ENCODE peak calls at places on chromosomes 13 and 19, in nine cellular contexts. D is BJ; A is thoracic aorta; X is right lobe of liver; F is CD8-positive, alpha-beta T cell; U is AG09309; J is tibial nerve; E is sigmoid colon; Q is body of pancreas. T is an unnamed sample.
A peak's percentile ranks its signal among the peaks of the same experiment; 100 is the strongest.

GRCh38 chr19:31316201-31316951 is 32.9 kb downstream of the TSHZ3 start:
- DNase-seq in D (no peak), A (no peak), X (no peak), F (no peak), U (peak; percentile 53), J (peak; percentile 49), E (peak; percentile 77), Q (no peak), T (no peak)

GRCh38 chr19:32945260-32945659 is 26.5 kb downstream of the CEP89 start:
- DNase-seq in D (no peak), A (no peak), X (no peak), F (no peak), U (no peak), J (no peak), E (no peak), Q (no peak), T (no peak)

GRCh38 chr13:67285611-67286010 is 55.5 kb upstream of the PCDH9 start:
- DNase-seq in D (no peak), A (no peak), X (no peak), F (no peak), U (no peak), J (no peak), E (no peak), Q (no peak), T (no peak)

GRCh38 chr13:91228083-91228482 is 119.4 kb upstream of the MIR17HG start:
- DNase-seq in D (no peak), A (no peak), X (no peak), F (no peak), U (no peak), J (no peak), E (no peak), Q (no peak), T (no peak)

GRCh38 chr19:46659151-46660007 is 1.6 kb downstream of the DACT3 start:
- DNase-seq in D (no peak), A (no peak), X (no peak), F (no peak), U (no peak), J (peak; percentile 33), E (peak; percentile 85), Q (no peak), T (no peak)

GRCh38 chr13:100987993-100988392 is 313.4 kb upstream of the TMTC4 start:
- DNase-seq in D (no peak), A (no peak), X (no peak), F (no peak), U (no peak), J (no peak), E (no peak), Q (no peak), T (no peak)

GRCh38 chr19:39199025-39199424 is 2.3 kb downstream of the NCCRP1 start:
- DNase-seq in D (peak; percentile 3), A (no peak), X (no peak), F (no peak), U (no peak), J (no peak), E (peak; percentile 67), Q (peak; percentile 91), T (peak; percentile 42)

GRCh38 chr13:20566917-20567755 is at the start of gene IFT88:
- DNase-seq in D (peak; percentile 50), A (peak; percentile 62), X (peak; percentile 94), F (peak; percentile 79), U (peak; percentile 46), J (peak; percentile 78), E (peak; percentile 92), Q (peak; percentile 87), T (no peak)

GRCh38 chr19:35311901-35312665 is 16.9 kb upstream of the CD22 start:
- DNase-seq in D (no peak), A (no peak), X (no peak), F (no peak), U (no peak), J (no peak), E (no peak), Q (no peak), T (no peak)

GRCh38 chr19:4055209-4055552 is 11.5 kb downstream of the ZBTB7A start:
- DNase-seq in D (no peak), A (no peak), X (no peak), F (no peak), U (no peak), J (no peak), E (no peak), Q (no peak), T (no peak)

GRCh38 chr13:86020350-86021002 is 221.3 kb upstream of the SLITRK6 start:
- DNase-seq in D (no peak), A (no peak), X (no peak), F (no peak), U (no peak), J (no peak), E (no peak), Q (no peak), T (peak; percentile 87)

DNA sequence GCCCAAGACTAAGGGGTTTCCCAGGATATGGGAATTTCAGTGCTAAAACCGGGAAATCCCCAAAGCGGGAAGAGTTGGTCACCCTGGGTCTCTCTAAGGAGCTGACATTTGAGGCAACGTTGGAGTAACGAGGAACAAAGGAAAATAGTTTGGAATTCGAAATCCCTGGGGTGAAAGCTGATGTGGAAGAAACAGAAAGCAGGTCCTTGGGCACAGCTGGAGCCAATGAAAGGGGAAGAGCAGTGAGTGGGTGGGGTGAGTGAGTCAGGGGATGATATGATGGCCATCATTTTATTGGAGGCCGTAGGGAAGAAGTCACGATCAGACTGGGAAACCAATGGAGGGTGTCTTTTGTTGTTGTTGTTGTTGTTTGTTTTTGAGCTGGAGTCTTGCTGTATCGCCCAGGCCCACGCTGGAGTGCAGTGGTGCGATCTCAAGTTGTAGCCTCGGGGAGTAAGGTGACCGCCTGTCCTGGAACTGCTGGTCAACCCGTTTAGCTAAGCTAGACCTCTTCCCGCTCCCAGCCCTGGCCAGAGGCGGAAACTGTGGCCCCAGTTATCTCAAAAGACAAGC is 3.4 kb upstream of the RFX2 start:
- DNase-seq in D (no peak), A (no peak), X (no peak), F (no peak), U (no peak), J (no peak), E (no peak), Q (no peak), T (no peak)
- H3K4me3 ChIP-seq in D (no peak overlapping the region), A (no peak overlapping the region), X (no peak overlapping the region), F (no peak overlapping the region), U (peak overlapping the region; percentile 22), J (no peak overlapping the region), E (no peak overlapping the region), Q (no peak overlapping the region), T (no peak overlapping the region)

GRCh38 chr19:45584332-45585157 is at the start of gene OPA3:
- DNase-seq in D (peak; percentile 99), A (peak; percentile 99), X (peak; percentile 100), F (peak; percentile 99), U (peak; percentile 99), J (peak; percentile 99), E (peak; percentile 100), Q (peak; percentile 100), T (peak; percentile 96)
- TF ChIP-seq CTCF in D (no peak), A (no peak), X (peak; percentile 3), F (no peak), U (no peak), J (no peak), E (no peak), Q (no peak), T (no peak)

DNA sequence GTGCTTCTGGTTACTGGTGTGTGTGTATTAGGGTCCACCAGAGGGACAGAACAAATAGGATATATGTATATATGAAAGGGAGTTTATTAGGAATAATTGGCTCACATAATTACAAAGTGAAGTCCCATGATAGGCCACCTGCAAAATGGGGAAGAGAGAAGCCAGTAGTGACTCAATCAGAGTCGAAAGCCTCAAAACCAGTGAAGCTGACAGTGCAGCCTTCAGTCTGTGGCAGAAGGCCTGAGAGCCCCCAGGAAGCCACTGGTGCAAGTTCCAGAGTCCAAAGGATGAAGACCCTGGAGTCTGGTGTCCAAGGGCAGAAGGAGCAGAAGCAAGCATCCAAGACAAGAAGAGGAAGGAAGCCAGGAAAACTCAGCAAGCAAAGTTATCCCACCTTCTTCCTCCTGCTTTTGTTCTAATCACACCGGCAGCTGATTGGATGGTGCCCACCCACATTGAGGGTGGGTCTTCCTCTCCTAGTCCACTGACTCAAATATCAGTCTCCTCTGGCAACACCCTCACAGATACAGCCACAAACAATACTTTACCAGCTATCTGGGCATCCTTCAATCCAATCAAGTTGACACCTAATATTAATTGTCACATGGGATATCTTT is 21.7 kb upstream of the SCEL start:
- DNase-seq in D (no peak), A (no peak), X (no peak), F (no peak), U (no peak), J (no peak), E (no peak), Q (no peak), T (no peak)
- H3K4me3 ChIP-seq in D (no peak overlapping the region), A (no peak overlapping the region), X (no peak overlapping the region), F (no peak overlapping the region), U (no peak overlapping the region), J (no peak overlapping the region), E (no peak overlapping the region), Q (no peak overlapping the region), T (no peak overlapping the region)

GRCh38 chr19:42311612-42312160 is 1.4 kb upstream of the TMEM145 start:
- DNase-seq in D (no peak), A (no peak), X (no peak), F (no peak), U (no peak), J (no peak), E (no peak), Q (no peak), T (no peak)

GRCh38 chr19:42312370-42312769 is 739 bp upstream of the TMEM145 start:
- DNase-seq in D (no peak), A (no peak), X (no peak), F (no peak), U (no peak), J (no peak), E (no peak), Q (no peak), T (no peak)

GRCh38 chr19:42315024-42315423 is 1.9 kb downstream of the TMEM145 start:
- DNase-seq in D (no peak), A (no peak), X (no peak), F (no peak), U (no peak), J (no peak), E (no peak), Q (no peak), T (no peak)

GRCh38 chr19:42313840-42314755 is 989 bp downstream of the TMEM145 start:
- DNase-seq in D (no peak), A (no peak), X (no peak), F (no peak), U (no peak), J (no peak), E (no peak), Q (no peak), T (no peak)

GRCh38 chr19:42313096-42313839 is at the start of gene TMEM145:
- DNase-seq in D (no peak), A (no peak), X (no peak), F (no peak), U (no peak), J (no peak), E (no peak), Q (peak; percentile 62), T (no peak)
- TF ChIP-seq CTCF in D (no peak), A (no peak), X (no peak), F (no peak), U (peak; percentile 29), J (no peak), E (no peak), Q (no peak), T (peak; percentile 1)

GRCh38 chr19:10601999-10602329 is 14.9 kb upstream of the AP1M2 start:
- DNase-seq in D (no peak), A (no peak), X (no peak), F (no peak), U (no peak), J (no peak), E (no peak), Q (no peak), T (no peak)
- H3K4me3 ChIP-seq in D (no peak overlapping the region), A (peak overlapping the region; percentile 93), X (no peak overlapping the region), F (no peak overlapping the region), U (no peak overlapping the region), J (no peak overlapping the region), E (peak overlapping the region; percentile 99), Q (no peak overlapping the region), T (no peak overlapping the region)